ENCODE peak calls at places on chromosomes 11 and 22, in four cellular contexts. One of them, this sample, is unnamed.

GRCh38 chr11:103367650-103368049 is 258.4 kb downstream of the DYNC2H1 start:
- DNase-seq in pancreas: no peak
- DNase-seq in T1000: no peak
- DNase-seq in NCI-H345: no peak
- DNase-seq in this sample: no peak

GRCh38 chr11:114315749-114316368 is 19.7 kb downstream of the NNMT start:
- DNase-seq in pancreas: no peak
- DNase-seq in T1000: no peak
- DNase-seq in NCI-H345: no peak
- DNase-seq in this sample: no peak

GRCh38 chr11:67463680-67464410 is 5.2 kb downstream of the TMEM134 start:
- DNase-seq in T1000: peak; percentile 72
- DNase-seq in pancreas: peak; percentile 74
- DNase-seq in NCI-H345: no peak
- DNase-seq in this sample: no peak

GRCh38 chr22:28793976-28794584 is 6.3 kb downstream of the XBP1 start:
- DNase-seq in pancreas: no peak
- DNase-seq in NCI-H345: no peak
- DNase-seq in T1000: no peak
- DNase-seq in this sample: no peak

GRCh38 chr22:20260071-20260722 is 7.9 kb downstream of the RTN4R start:
- DNase-seq in pancreas: no peak
- DNase-seq in NCI-H345: no peak
- DNase-seq in T1000: no peak
- DNase-seq in this sample: no peak

GRCh38 chr11:8016396-8016949 is 29.3 kb downstream of the EIF3F start:
- DNase-seq in pancreas: no peak
- DNase-seq in NCI-H345: no peak
- DNase-seq in T1000: no peak
- DNase-seq in this sample: no peak

GRCh38 chr11:88102595-88102929 is 72.7 kb downstream of the RAB38 start:
- DNase-seq in NCI-H345: no peak
- DNase-seq in T1000: no peak
- DNase-seq in pancreas: no peak
- DNase-seq in this sample: no peak

GRCh38 chr11:66259976-66260375 is 8.5 kb upstream of the RAB1B start:
- DNase-seq in pancreas: no peak
- DNase-seq in T1000: no peak
- DNase-seq in NCI-H345: no peak
- DNase-seq in this sample: no peak

GRCh38 chr22:20978419-20978818 is 3.7 kb upstream of the LZTR1 start:
- DNase-seq in NCI-H345: no peak
- DNase-seq in pancreas: no peak
- DNase-seq in T1000: no peak
- DNase-seq in this sample: no peak

GRCh38 chr22:23796461-23796860 is 9.7 kb downstream of the SMARCB1 start:
- DNase-seq in T1000: no peak
- DNase-seq in NCI-H345: no peak
- DNase-seq in pancreas: no peak
- DNase-seq in this sample: no peak

GRCh38 chr11:118287006-118287405 is 17.5 kb upstream of the CD3E start:
- DNase-seq in NCI-H345: no peak
- DNase-seq in T1000: no peak
- DNase-seq in pancreas: no peak
- DNase-seq in this sample: no peak

GRCh38 chr11:78069465-78069864 is 5.8 kb downstream of the THRSP start:
- DNase-seq in T1000: no peak
- DNase-seq in NCI-H345: peak; percentile 80
- DNase-seq in pancreas: no peak
- DNase-seq in this sample: no peak

GRCh38 chr11:61482513-61482912 is 26.0 kb upstream of the LRRC10B start:
- DNase-seq in T1000: no peak
- DNase-seq in pancreas: no peak
- DNase-seq in NCI-H345: no peak
- DNase-seq in this sample: no peak

GRCh38 chr11:30143098-30143705 is 87.6 kb upstream of the FSHB start:
- DNase-seq in T1000: no peak
- DNase-seq in pancreas: no peak
- DNase-seq in NCI-H345: peak; percentile 4
- DNase-seq in this sample: peak; percentile 54

GRCh38 chr11:61687420-61687819 is 7.2 kb downstream of the DAGLA start:
- DNase-seq in NCI-H345: no peak
- DNase-seq in pancreas: no peak
- DNase-seq in T1000: no peak
- DNase-seq in this sample: no peak

GRCh38 chr11:63443714-63444113 is 47.3 kb downstream of the PLAAT5 start:
- DNase-seq in pancreas: no peak
- DNase-seq in NCI-H345: no peak
- DNase-seq in T1000: no peak
- DNase-seq in this sample: no peak

GRCh38 chr11:129077191-129077590 is 114.9 kb downstream of the ARHGAP32 start:
- DNase-seq in T1000: no peak
- DNase-seq in NCI-H345: peak; percentile 66
- DNase-seq in pancreas: no peak
- DNase-seq in this sample: no peak

GRCh38 chr22:21449531-21450319 is 17.5 kb upstream of the TMEM191C start:
- DNase-seq in pancreas: no peak
- DNase-seq in T1000: no peak
- DNase-seq in NCI-H345: no peak
- DNase-seq in this sample: no peak

GRCh38 chr11:64971421-64972233 is at the start of gene MAJIN:
- DNase-seq in pancreas: peak; percentile 95
- DNase-seq in NCI-H345: no peak
- DNase-seq in T1000: peak; percentile 61
- DNase-seq in this sample: no peak

GRCh38 chr22:42933783-42934144 is 76.7 kb upstream of the ARFGAP3 start:
- DNase-seq in NCI-H345: no peak
- DNase-seq in pancreas: no peak
- DNase-seq in T1000: no peak
- DNase-seq in this sample: peak; percentile 22

GRCh38 chr11:75911459-75911858 is 96.4 kb downstream of the UVRAG start:
- DNase-seq in pancreas: no peak
- DNase-seq in T1000: no peak
- DNase-seq in NCI-H345: no peak
- DNase-seq in this sample: no peak

GRCh38 chr11:110774138-110775014 is 62.1 kb upstream of the ARHGAP20 start:
- DNase-seq in NCI-H345: no peak
- DNase-seq in T1000: no peak
- DNase-seq in pancreas: no peak
- DNase-seq in this sample: no peak

GRCh38 chr11:134244593-134244992 is 8.6 kb downstream of the THYN1 start:
- DNase-seq in T1000: no peak
- DNase-seq in NCI-H345: no peak
- DNase-seq in pancreas: no peak
- DNase-seq in this sample: no peak

GRCh38 chr22:35549338-35549737 is 8.7 kb downstream of the RASD2 start:
- DNase-seq in T1000: no peak
- DNase-seq in pancreas: no peak
- DNase-seq in NCI-H345: no peak
- DNase-seq in this sample: no peak

GRCh38 chr11:90476442-90477007 is 253.7 kb upstream of the CHORDC1 start:
- DNase-seq in T1000: no peak
- DNase-seq in NCI-H345: peak; percentile 50
- DNase-seq in pancreas: peak; percentile 14
- DNase-seq in this sample: no peak

GRCh38 chr11:132028380-132029240 is 658.2 kb downstream of the NTM start:
- DNase-seq in pancreas: peak; percentile 45
- DNase-seq in NCI-H345: peak; percentile 57
- DNase-seq in T1000: no peak
- DNase-seq in this sample: no peak

GRCh38 chr22:35349704-35350538 is 31.0 kb upstream of the HMOX1 start:
- DNase-seq in T1000: no peak
- DNase-seq in pancreas: peak; percentile 55
- DNase-seq in NCI-H345: peak; percentile 91
- DNase-seq in this sample: no peak

GRCh38 chr11:72989727-72990126 is 152.4 kb downstream of the FCHSD2 start:
- DNase-seq in NCI-H345: no peak
- DNase-seq in pancreas: no peak
- DNase-seq in T1000: no peak
- DNase-seq in this sample: no peak

GRCh38 chr11:95078526-95078925 is 11.1 kb upstream of the ENDOD1 start:
- DNase-seq in pancreas: no peak
- DNase-seq in NCI-H345: no peak
- DNase-seq in T1000: no peak
- DNase-seq in this sample: no peak

GRCh38 chr11:99918761-99919160 is 768.3 kb upstream of the ARHGAP42 start:
- DNase-seq in NCI-H345: no peak
- DNase-seq in pancreas: no peak
- DNase-seq in T1000: no peak
- DNase-seq in this sample: no peak

GRCh38 chr11:27635567-27636037 is 64.7 kb downstream of the BDNF start:
- DNase-seq in pancreas: no peak
- DNase-seq in T1000: no peak
- DNase-seq in NCI-H345: no peak
- DNase-seq in this sample: no peak

GRCh38 chr11:120873966-120874365 is 149.9 kb upstream of the TBCEL start:
- DNase-seq in NCI-H345: no peak
- DNase-seq in pancreas: no peak
- DNase-seq in T1000: no peak
- DNase-seq in this sample: no peak

GRCh38 chr22:45072322-45072903 is 62.6 kb upstream of the PHF21B start:
- DNase-seq in NCI-H345: no peak
- DNase-seq in pancreas: no peak
- DNase-seq in T1000: peak; percentile 72
- DNase-seq in this sample: no peak

GRCh38 chr22:32751065-32751739 is 50.3 kb upstream of the TIMP3 start:
- DNase-seq in T1000: no peak
- DNase-seq in pancreas: no peak
- DNase-seq in NCI-H345: no peak
- DNase-seq in this sample: no peak

GRCh38 chr11:22539851-22540376 is 85.7 kb downstream of the FANCF start:
- DNase-seq in T1000: no peak
- DNase-seq in NCI-H345: peak; percentile 27
- DNase-seq in pancreas: no peak
- DNase-seq in this sample: no peak

GRCh38 chr11:128725630-128726461 is 32.0 kb downstream of the FLI1 start:
- DNase-seq in pancreas: no peak
- DNase-seq in NCI-H345: no peak
- DNase-seq in T1000: no peak
- DNase-seq in this sample: no peak

This sample was measured in HS-27A.